ENCODE peak calls at places on chromosome 20, in eight cellular contexts. I is PC-3, E is adrenal gland, B is cardiac muscle cell, T is Peyer's patch, R is NT2/D1, P is heart right ventricle, F is GM23248. W is an unnamed sample.
A peak's percentile ranks its signal among the peaks of the same experiment; 100 is the strongest.

GRCh38 chr20:37821691-37822655 is 81.0 kb upstream of the VSTM2L start:
- DNase-seq in I (no peak), E (no peak), B (peak; percentile 82), T (no peak), R (no peak), P (no peak), F (peak; percentile 99), W (no peak)

GRCh38 chr20:32980131-32980941 is 23.9 kb downstream of the SUN5 start:
- DNase-seq in I (no peak), E (no peak), B (no peak), T (no peak), R (no peak), P (no peak), F (no peak), W (no peak)

GRCh38 chr20:37973059-37973910 is 60.0 kb downstream of the TTI1 start:
- DNase-seq in I (no peak), E (no peak), B (no peak), T (no peak), R (no peak), P (no peak), F (no peak), W (no peak)

GRCh38 chr20:45373353-45374100 is 4.6 kb downstream of the TP53TG5 start:
- DNase-seq in I (peak; percentile 93), E (peak; percentile 89), B (peak; percentile 88), T (peak; percentile 95), R (peak; percentile 76), P (peak; percentile 92), F (peak; percentile 90), W (peak; percentile 65)

GRCh38 chr20:4932061-4932460 is 69.2 kb downstream of the SLC23A2 start:
- DNase-seq in I (no peak), E (no peak), B (no peak), T (no peak), R (no peak), P (no peak), F (peak; percentile 44), W (no peak)

GRCh38 chr20:12528591-12529041 is 480.2 kb upstream of the SPTLC3 start:
- DNase-seq in I (no peak), E (no peak), B (no peak), T (no peak), R (no peak), P (no peak), F (no peak), W (no peak)

GRCh38 chr20:9363673-9364072 is 150.7 kb upstream of the LAMP5 start:
- DNase-seq in I (peak; percentile 67), E (no peak), B (no peak), T (no peak), R (no peak), P (no peak), F (peak; percentile 15), W (peak; percentile 47)

GRCh38 chr20:10752206-10752605 is 78.4 kb upstream of the JAG1 start:
- DNase-seq in I (no peak), E (no peak), B (no peak), T (no peak), R (no peak), P (no peak), F (no peak), W (no peak)

GRCh38 chr20:51059862-51060261 is 37.0 kb upstream of the KCNG1 start:
- DNase-seq in I (no peak), E (no peak), B (peak; percentile 32), T (no peak), R (no peak), P (no peak), F (peak; percentile 64), W (no peak)

GRCh38 chr20:44810391-44811149 is at the start of gene RIMS4:
- DNase-seq in I (no peak), E (no peak), B (peak; percentile 11), T (no peak), R (no peak), P (no peak), F (peak; percentile 37), W (no peak)

GRCh38 chr20:5080384-5080877 is 39.3 kb downstream of the PCNA start:
- DNase-seq in I (no peak), E (peak; percentile 40), B (peak; percentile 82), T (peak; percentile 63), R (no peak), P (peak; percentile 43), F (peak; percentile 87), W (peak; percentile 66)

GRCh38 chr20:55186228-55186627 is 710.8 kb downstream of the DOK5 start:
- DNase-seq in I (no peak), E (no peak), B (no peak), T (no peak), R (no peak), P (no peak), F (no peak), W (no peak)
- H3K9me3 ChIP-seq in I (peaks cover 27% of the 10 kb centered on the region), E (no peaks in the 10 kb centered on the region), B (no peaks in the 10 kb centered on the region), T (no peaks in the 10 kb centered on the region), R (no peaks in the 10 kb centered on the region), P (peaks cover 7% of the 10 kb centered on the region), F (peaks cover 5% of the 10 kb centered on the region), W (no peaks in the 10 kb centered on the region)

DNA sequence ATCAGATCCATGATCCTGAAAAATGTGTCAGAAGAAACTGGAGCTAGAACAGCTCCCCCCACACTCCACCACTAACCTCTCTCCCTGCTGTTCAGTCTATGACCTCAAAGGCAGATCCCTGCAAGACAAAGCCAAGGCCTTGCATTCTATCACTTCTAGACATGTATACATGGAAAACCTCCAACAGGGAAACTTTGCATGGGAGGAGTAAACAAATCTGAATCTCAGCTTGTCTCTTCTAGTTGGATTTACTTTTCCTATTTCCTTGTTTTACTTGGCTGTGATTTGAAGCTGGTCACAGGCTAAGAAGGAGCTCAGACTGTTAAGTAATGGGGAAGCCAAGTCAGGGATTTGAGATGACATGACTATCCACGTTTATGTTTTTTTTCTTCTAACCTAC is 456.8 kb upstream of the CHD6 start:
- DNase-seq in I (no peak), E (no peak), B (no peak), T (no peak), R (no peak), P (no peak), F (no peak), W (no peak)
- H3K9me3 ChIP-seq in I (peaks cover 51% of the 10 kb centered on the region), E (no peaks in the 10 kb centered on the region), B (no peaks in the 10 kb centered on the region), T (no peaks in the 10 kb centered on the region), R (no peaks in the 10 kb centered on the region), P (no peaks in the 10 kb centered on the region), F (no peaks in the 10 kb centered on the region), W (no peaks in the 10 kb centered on the region)

GRCh38 chr20:15911557-15911956 is 661.7 kb downstream of the KIF16B start:
- DNase-seq in I (peak; percentile 37), E (no peak), B (no peak), T (no peak), R (no peak), P (no peak), F (no peak), W (no peak)
- H3K9me3 ChIP-seq in I (no peaks in the 10 kb centered on the region), E (no peaks in the 10 kb centered on the region), B (no peaks in the 10 kb centered on the region), T (no peaks in the 10 kb centered on the region), R (no peaks in the 10 kb centered on the region), P (no peaks in the 10 kb centered on the region), F (no peaks in the 10 kb centered on the region), W (no peaks in the 10 kb centered on the region)

GRCh38 chr20:59682603-59683002 is 78.3 kb downstream of the PHACTR3 start:
- DNase-seq in I (no peak), E (no peak), B (no peak), T (no peak), R (no peak), P (no peak), F (no peak), W (no peak)
- H3K9me3 ChIP-seq in I (no peaks in the 10 kb centered on the region), E (no peaks in the 10 kb centered on the region), B (no peaks in the 10 kb centered on the region), T (no peaks in the 10 kb centered on the region), R (no peaks in the 10 kb centered on the region), P (no peaks in the 10 kb centered on the region), F (no peaks in the 10 kb centered on the region), W (no peaks in the 10 kb centered on the region)

DNA sequence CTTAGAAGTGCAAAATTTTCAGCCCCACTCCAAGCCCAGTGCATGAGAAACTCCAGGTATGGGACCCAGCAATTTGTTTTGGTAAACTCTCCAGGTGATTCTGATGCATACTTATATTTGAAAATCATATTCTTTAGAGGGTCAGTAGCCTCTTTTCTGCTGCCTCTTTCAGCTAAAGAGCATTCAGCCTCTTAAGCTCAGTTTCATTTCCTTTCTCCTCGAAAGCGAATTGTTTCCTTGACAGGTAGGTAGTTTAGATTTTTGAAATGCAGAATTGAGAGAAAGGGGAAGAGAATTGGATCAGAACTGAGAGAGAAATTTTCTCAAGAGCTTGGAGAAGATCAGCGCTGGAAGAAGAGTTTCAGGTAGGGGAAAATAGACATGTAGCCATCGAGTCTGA is 995.8 kb upstream of the FLRT3 start:
- DNase-seq in I (no peak), E (no peak), B (no peak), T (no peak), R (no peak), P (no peak), F (no peak), W (no peak)
- H3K9me3 ChIP-seq in I (no peaks in the 10 kb centered on the region), E (no peaks in the 10 kb centered on the region), B (no peaks in the 10 kb centered on the region), T (no peaks in the 10 kb centered on the region), R (no peaks in the 10 kb centered on the region), P (no peaks in the 10 kb centered on the region), F (no peaks in the 10 kb centered on the region), W (no peaks in the 10 kb centered on the region)

GRCh38 chr20:46501337-46501942 is 11.9 kb downstream of the ZNF334 start:
- DNase-seq in I (no peak), E (no peak), B (peak; percentile 1), T (no peak), R (no peak), P (no peak), F (no peak), W (no peak)
- H3K9me3 ChIP-seq in I (peaks cover 54% of the 10 kb centered on the region), E (no peaks in the 10 kb centered on the region), B (peaks cover 11% of the 10 kb centered on the region), T (no peaks in the 10 kb centered on the region), R (peaks cover 89% of the 10 kb centered on the region), P (peaks cover 59% of the 10 kb centered on the region), F (no peaks in the 10 kb centered on the region), W (no peaks in the 10 kb centered on the region)

DNA sequence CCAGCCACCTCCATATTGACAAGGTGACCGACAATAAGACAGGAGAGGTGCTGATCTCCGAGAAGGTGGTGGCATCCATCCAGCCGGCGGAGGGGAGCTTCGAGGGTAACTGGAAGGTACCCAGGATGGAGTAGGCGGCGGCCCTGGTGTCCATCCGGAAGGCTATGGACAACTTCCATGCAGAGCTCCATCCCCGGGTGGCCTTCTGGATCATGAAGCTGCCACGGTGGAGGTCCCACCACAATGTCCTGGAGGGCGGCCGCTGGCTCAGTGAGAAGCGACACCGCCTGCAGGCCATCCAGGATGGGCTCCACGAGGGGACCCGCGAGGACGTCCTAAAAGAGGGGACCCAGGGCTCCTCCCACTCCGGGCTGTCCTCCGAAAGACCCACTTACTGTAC is 17.0 kb downstream of the DEFB115 start:
- DNase-seq in I (no peak), E (no peak), B (no peak), T (no peak), R (no peak), P (no peak), F (no peak), W (no peak)
- H3K9me3 ChIP-seq in I (peaks cover 11% of the 10 kb centered on the region), E (no peaks in the 10 kb centered on the region), B (no peaks in the 10 kb centered on the region), T (peaks cover 3% of the 10 kb centered on the region), R (no peaks in the 10 kb centered on the region), P (peaks cover 68% of the 10 kb centered on the region), F (no peaks in the 10 kb centered on the region), W (no peaks in the 10 kb centered on the region)

DNA sequence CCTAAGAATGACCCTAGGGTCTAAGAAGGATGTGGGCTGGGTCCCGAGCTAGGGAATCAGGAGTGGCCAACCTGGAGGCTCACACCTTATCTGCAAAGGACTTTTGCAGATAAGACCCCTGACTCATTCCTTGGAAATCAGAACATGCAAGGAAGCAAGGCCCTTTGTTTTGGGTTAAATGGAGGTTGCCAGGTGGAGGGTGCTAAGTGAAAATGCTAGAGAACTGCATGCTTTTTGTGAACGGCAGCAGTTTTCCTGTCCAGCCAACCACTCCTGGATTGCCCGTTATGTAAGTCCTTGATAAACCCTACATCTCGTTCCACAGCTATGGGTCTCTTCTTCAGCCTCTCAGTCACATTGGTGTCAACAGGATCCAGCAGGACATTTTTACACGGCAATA is 52.1 kb upstream of the CST7 start:
- DNase-seq in I (no peak), E (no peak), B (no peak), T (no peak), R (no peak), P (no peak), F (no peak), W (no peak)
- H3K9me3 ChIP-seq in I (no peaks in the 10 kb centered on the region), E (no peaks in the 10 kb centered on the region), B (no peaks in the 10 kb centered on the region), T (no peaks in the 10 kb centered on the region), R (peaks cover 18% of the 10 kb centered on the region), P (peaks cover 19% of the 10 kb centered on the region), F (no peaks in the 10 kb centered on the region), W (no peaks in the 10 kb centered on the region)

W was measured in MM.1S.